ENCODE peak calls at places on chromosomes 7 and 10, in nine cellular contexts. D, F, O, W, B, E, M, J and Z are unnamed samples. For H3K4me1, the result is how much of the 10 kb centered on the place peaks cover.

GRCh38 chr7:106893591-106893990 is 28.5 kb downstream of the PIK3CG start:
- DNase-seq in O (no peak), B (no peak), F (no peak), W (no peak), M (no peak), J (no peak), D (peak), E (no peak), Z (no peak)

GRCh38 chr10:5317547-5318107 is 47.1 kb upstream of the UCN3 start:
- DNase-seq in D (peak), J (peak), B (no peak), W (no peak), O (peak), M (no peak), E (no peak), F (no peak), Z (no peak)

GRCh38 chr7:132650498-132650897 is 74.2 kb upstream of the PLXNA4 start:
- DNase-seq in J (no peak), E (peak), M (no peak), B (no peak), F (no peak), O (peak), D (peak), W (no peak), Z (no peak)

GRCh38 chr10:98293550-98294269 is 25.7 kb upstream of the LOXL4 start:
- DNase-seq in M (no peak), O (no peak), B (peak), F (no peak), J (peak), D (no peak), W (no peak), E (no peak), Z (no peak)

GRCh38 chr7:78529392-78529791 is 730.8 kb downstream of the PHTF2 start:
- DNase-seq in D (peak), E (no peak), W (no peak), F (no peak), B (no peak), J (no peak), M (no peak), O (no peak), Z (no peak)

GRCh38 chr7:105619590-105619989 is 38.3 kb upstream of the EFCAB10 start:
- DNase-seq in F (no peak), O (no peak), W (no peak), B (no peak), E (no peak), J (no peak), M (no peak), D (no peak), Z (no peak)

GRCh38 chr7:72805526-72806494 is 22.2 kb downstream of the TYW1B start:
- DNase-seq in B (no peak), M (no peak), E (no peak), O (no peak), F (no peak), J (no peak), D (peak), W (no peak), Z (no peak)

GRCh38 chr7:66896441-66896840 is 24.6 kb upstream of the TMEM248 start:
- DNase-seq in J (no peak), O (no peak), D (no peak), M (no peak), F (no peak), B (no peak), E (no peak), W (no peak), Z (no peak)

DNA sequence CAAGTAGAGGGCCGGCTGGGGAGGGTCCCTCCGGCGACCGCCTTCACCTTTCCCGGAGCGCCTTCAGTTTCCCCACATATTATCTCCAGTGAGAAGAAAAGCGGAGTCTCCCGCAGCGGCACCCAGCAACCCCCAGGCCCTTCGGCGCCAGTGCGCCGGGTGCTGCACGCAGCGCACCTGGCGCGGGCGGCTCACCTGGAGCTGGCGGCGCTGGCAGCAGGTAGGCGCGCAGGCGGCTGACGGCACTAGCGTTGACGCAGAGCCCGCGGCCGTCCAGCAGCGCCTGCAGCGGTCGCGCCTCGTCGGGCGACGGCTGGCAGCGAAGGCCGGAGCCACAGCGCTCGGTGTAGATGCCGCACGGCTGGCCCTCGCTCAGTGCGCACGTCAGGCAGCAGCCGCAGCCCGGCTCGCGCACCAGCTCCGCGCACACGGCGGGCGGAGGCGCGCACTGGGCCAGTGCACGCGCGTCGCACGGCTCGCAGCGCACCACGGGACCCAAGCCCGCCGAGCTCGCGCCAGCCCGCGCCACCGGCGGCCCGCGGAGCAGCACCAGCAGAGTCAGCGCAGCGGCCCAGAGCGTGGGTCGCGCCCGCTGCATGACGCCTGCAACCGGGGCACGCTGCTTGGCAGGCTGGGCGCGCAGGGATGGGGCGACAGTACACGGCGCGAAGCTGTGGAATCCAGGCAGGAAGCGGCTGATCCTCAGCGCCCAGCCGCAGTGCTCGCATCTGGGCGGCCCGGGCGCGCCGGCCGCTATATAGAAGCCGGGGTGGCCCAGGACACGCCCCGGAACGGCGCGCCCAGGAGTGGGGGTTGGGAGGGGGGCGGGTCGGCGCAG is at the start of gene IGFBP3:
- DNase-seq in E (no peak), J (peak), F (peak), B (no peak), W (no peak), M (no peak), O (peak), D (peak), Z (peak)
- TF ChIP-seq POLR2A in E (no peak), J (no peak), F (no peak), B (no peak), W (no peak), M (no peak), O (peak), D (peak), Z (no peak)

GRCh38 chr7:130956417-130957139 is 222.6 kb upstream of the KLF14 start:
- DNase-seq in B (no peak), J (no peak), E (no peak), M (no peak), F (no peak), W (no peak), D (peak), O (no peak), Z (no peak)
- H3K4me1 ChIP-seq in B (under half), J (under half), E (half or more), M (half or more), F (under half), W (half or more), D (under half), O (half or more), Z (under half)

DNA sequence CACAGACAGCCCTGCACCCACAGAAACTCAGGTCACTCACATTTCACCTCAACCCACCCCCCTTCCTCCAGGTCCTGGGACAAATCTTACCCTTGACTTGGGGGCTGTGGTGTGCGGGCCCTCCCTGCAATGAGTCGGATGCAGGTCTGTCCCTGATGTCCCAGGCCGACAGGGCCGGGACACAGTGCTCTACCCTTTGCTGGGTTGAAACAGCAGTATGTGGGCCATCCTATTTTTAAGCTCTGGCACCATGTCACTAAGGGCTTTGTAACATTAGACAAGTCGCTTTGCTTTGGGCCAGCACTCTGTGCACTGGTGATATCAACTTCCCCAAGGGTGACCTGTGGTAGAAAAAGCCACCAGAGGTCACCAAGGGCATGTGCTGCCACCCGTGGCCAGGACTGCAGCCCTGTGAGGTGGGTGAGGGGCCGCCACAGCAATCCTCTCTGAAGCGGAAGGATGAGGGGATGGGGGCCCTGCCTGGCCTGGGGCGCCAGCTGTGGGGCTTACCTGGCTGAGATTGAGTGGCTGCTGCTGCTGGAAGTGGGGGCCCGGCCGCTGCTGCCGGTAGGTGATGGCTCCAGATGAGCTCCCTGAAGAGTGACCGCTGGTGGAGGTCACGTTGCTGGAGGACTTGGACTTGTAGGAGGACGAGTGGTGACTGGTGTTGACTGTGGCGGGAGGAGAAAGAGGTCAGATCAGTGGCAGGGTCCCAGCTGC is 51.3 kb downstream of the CLEC2L start:
- DNase-seq in B (no peak), F (no peak), M (peak), D (no peak), W (no peak), J (peak), O (no peak), E (no peak), Z (no peak)
- TF ChIP-seq POLR2A in B (no peak), F (no peak), M (no peak), D (no peak), W (no peak), J (no peak), O (no peak), E (no peak), Z (no peak)

GRCh38 chr10:77226434-77226833 is 411.2 kb downstream of the KCNMA1 start:
- DNase-seq in W (no peak), B (no peak), J (no peak), O (no peak), F (no peak), M (no peak), E (no peak), D (no peak), Z (no peak)

GRCh38 chr10:77229704-77230103 is 407.9 kb downstream of the KCNMA1 start:
- DNase-seq in E (no peak), D (peak), O (no peak), J (no peak), B (no peak), M (no peak), W (no peak), F (no peak), Z (no peak)

GRCh38 chr10:77226871-77227557 is 410.6 kb downstream of the KCNMA1 start:
- DNase-seq in B (no peak), D (peak), M (no peak), F (no peak), W (no peak), J (no peak), O (no peak), E (no peak), Z (no peak)

GRCh38 chr10:77230194-77230593 is 407.4 kb downstream of the KCNMA1 start:
- DNase-seq in F (no peak), O (no peak), B (no peak), J (no peak), M (no peak), D (peak), W (no peak), E (no peak), Z (no peak)

DNA sequence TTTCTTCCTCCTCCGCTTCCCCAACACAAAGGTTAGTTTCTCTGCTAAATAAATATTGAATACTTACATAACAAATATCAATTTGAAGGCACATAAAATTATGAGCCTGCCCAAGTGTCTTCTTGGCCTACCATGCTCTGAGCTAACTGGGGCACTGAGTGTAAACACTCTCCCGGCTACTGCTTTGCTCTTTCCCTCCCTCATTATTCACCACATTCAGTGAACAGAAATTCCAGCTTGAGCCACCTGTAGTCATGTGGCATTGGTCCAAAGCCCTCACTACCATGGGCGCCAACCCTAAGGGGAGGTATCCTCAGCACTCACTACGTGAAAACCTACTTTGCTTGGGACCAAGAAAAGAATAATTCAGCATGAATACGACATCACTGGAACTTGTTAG is 409.0 kb downstream of the KCNMA1 start:
- DNase-seq in F (no peak), D (no peak), W (no peak), B (no peak), O (no peak), E (no peak), J (no peak), M (no peak), Z (no peak)
- H3K4me1 ChIP-seq in F (under half), D (under half), W (under half), B (under half), O (under half), E (under half), J (under half), M (under half), Z (under half)

GRCh38 chr7:142838461-142839213 is 16.2 kb upstream of the EPHB6 start:
- DNase-seq in E (no peak), J (no peak), F (no peak), O (no peak), W (no peak), M (no peak), B (no peak), D (no peak), Z (no peak)
- TF ChIP-seq POLR2A in E (no peak), J (no peak), F (no peak), O (no peak), W (no peak), M (no peak), B (no peak), D (no peak), Z (no peak)